ENCODE peak calls at places on chromosome 14, in five cellular contexts. One of them, this sample, is unnamed.

GRCh38 chr14:54676822-54677708 is 110.1 kb downstream of the SAMD4A start:
- DNase-seq in RWPE1: peak
- DNase-seq in heart right ventricle: no peak
- DNase-seq in GM06990: no peak
- DNase-seq in epithelial cell of esophagus: peak
- DNase-seq in this sample: no peak

GRCh38 chr14:90608925-90609324 is 207.3 kb downstream of the TTC7B start:
- DNase-seq in RWPE1: no peak
- DNase-seq in heart right ventricle: no peak
- DNase-seq in GM06990: no peak
- DNase-seq in epithelial cell of esophagus: no peak
- DNase-seq in this sample: no peak

GRCh38 chr14:103057028-103057371 is 349 bp downstream of the CDC42BPB start:
- DNase-seq in RWPE1: no peak
- DNase-seq in heart right ventricle: peak
- DNase-seq in GM06990: no peak
- DNase-seq in epithelial cell of esophagus: no peak
- DNase-seq in this sample: no peak

GRCh38 chr14:34257505-34257904 is 204.5 kb downstream of the SPTSSA start:
- DNase-seq in RWPE1: no peak
- DNase-seq in heart right ventricle: no peak
- DNase-seq in GM06990: no peak
- DNase-seq in epithelial cell of esophagus: peak
- DNase-seq in this sample: no peak

GRCh38 chr14:30949651-30950050 is 75.3 kb downstream of the COCH start:
- DNase-seq in RWPE1: no peak
- DNase-seq in heart right ventricle: no peak
- DNase-seq in GM06990: no peak
- DNase-seq in epithelial cell of esophagus: no peak
- DNase-seq in this sample: no peak

GRCh38 chr14:92937229-92937937 is 14.4 kb downstream of the CHGA start:
- DNase-seq in RWPE1: peak
- DNase-seq in heart right ventricle: no peak
- DNase-seq in GM06990: no peak
- DNase-seq in epithelial cell of esophagus: peak
- DNase-seq in this sample: no peak

GRCh38 chr14:60092516-60092915 is 793 bp downstream of the PCNX4 start:
- DNase-seq in RWPE1: peak
- DNase-seq in heart right ventricle: no peak
- DNase-seq in GM06990: peak
- DNase-seq in epithelial cell of esophagus: peak
- DNase-seq in this sample: no peak

GRCh38 chr14:103527408-103528157 is 1.4 kb upstream of the TRMT61A start:
- DNase-seq in RWPE1: no peak
- DNase-seq in heart right ventricle: peak
- DNase-seq in GM06990: peak
- DNase-seq in epithelial cell of esophagus: peak
- DNase-seq in this sample: no peak

GRCh38 chr14:60233251-60233650 is 15.8 kb upstream of the PPM1A start:
- DNase-seq in RWPE1: no peak
- DNase-seq in heart right ventricle: no peak
- DNase-seq in GM06990: no peak
- DNase-seq in epithelial cell of esophagus: no peak
- DNase-seq in this sample: no peak

GRCh38 chr14:90820958-90821357 is 4.7 kb upstream of the TTC7B start:
- DNase-seq in RWPE1: peak
- DNase-seq in heart right ventricle: no peak
- DNase-seq in GM06990: peak
- DNase-seq in epithelial cell of esophagus: peak
- DNase-seq in this sample: no peak

GRCh38 chr14:55130194-55130550 is 1.1 kb downstream of the LGALS3 start:
- DNase-seq in RWPE1: peak
- DNase-seq in heart right ventricle: no peak
- DNase-seq in GM06990: no peak
- DNase-seq in epithelial cell of esophagus: peak
- DNase-seq in this sample: no peak

GRCh38 chr14:91413547-91414474 is 3.8 kb downstream of the CCDC88C start:
- DNase-seq in RWPE1: peak
- DNase-seq in heart right ventricle: no peak
- DNase-seq in GM06990: no peak
- DNase-seq in epithelial cell of esophagus: peak
- DNase-seq in this sample: no peak

GRCh38 chr14:35365130-35366047 is 39.2 kb downstream of the NFKBIA start:
- DNase-seq in RWPE1: peak
- DNase-seq in heart right ventricle: no peak
- DNase-seq in GM06990: no peak
- DNase-seq in epithelial cell of esophagus: peak
- DNase-seq in this sample: no peak

GRCh38 chr14:105333613-105334364 is 19.2 kb downstream of the PACS2 start:
- DNase-seq in RWPE1: no peak
- DNase-seq in heart right ventricle: no peak
- DNase-seq in GM06990: no peak
- DNase-seq in epithelial cell of esophagus: no peak
- DNase-seq in this sample: no peak

GRCh38 chr14:74223016-74223415 is 16.2 kb upstream of the VSX2 start:
- DNase-seq in RWPE1: no peak
- DNase-seq in heart right ventricle: no peak
- DNase-seq in GM06990: no peak
- DNase-seq in epithelial cell of esophagus: no peak
- DNase-seq in this sample: no peak

GRCh38 chr14:104281768-104282301 is 143.4 kb downstream of the KIF26A start:
- DNase-seq in RWPE1: no peak
- DNase-seq in heart right ventricle: no peak
- DNase-seq in GM06990: no peak
- DNase-seq in epithelial cell of esophagus: no peak
- DNase-seq in this sample: peak

GRCh38 chr14:20631821-20632389 is 9.6 kb downstream of the OR6S1 start:
- DNase-seq in RWPE1: no peak
- DNase-seq in heart right ventricle: peak
- DNase-seq in GM06990: peak
- DNase-seq in epithelial cell of esophagus: peak
- DNase-seq in this sample: no peak

GRCh38 chr14:73762375-73762822 is 48.2 kb upstream of the PNMA1 start:
- DNase-seq in RWPE1: no peak
- DNase-seq in heart right ventricle: no peak
- DNase-seq in GM06990: peak
- DNase-seq in epithelial cell of esophagus: no peak
- DNase-seq in this sample: no peak

GRCh38 chr14:72608391-72609204 is 285.3 kb downstream of the DPF3 start:
- DNase-seq in RWPE1: peak
- DNase-seq in heart right ventricle: no peak
- DNase-seq in GM06990: no peak
- DNase-seq in epithelial cell of esophagus: peak
- DNase-seq in this sample: peak

GRCh38 chr14:55324812-55325211 is 53.6 kb downstream of the FBXO34 start:
- DNase-seq in RWPE1: no peak
- DNase-seq in heart right ventricle: no peak
- DNase-seq in GM06990: no peak
- DNase-seq in epithelial cell of esophagus: no peak
- DNase-seq in this sample: no peak

GRCh38 chr14:60233891-60234290 is 15.1 kb upstream of the PPM1A start:
- DNase-seq in RWPE1: no peak
- DNase-seq in heart right ventricle: no peak
- DNase-seq in GM06990: no peak
- DNase-seq in epithelial cell of esophagus: no peak
- DNase-seq in this sample: no peak

GRCh38 chr14:20986811-20987210 is 3.0 kb upstream of the METTL17 start:
- DNase-seq in RWPE1: peak
- DNase-seq in heart right ventricle: no peak
- DNase-seq in GM06990: no peak
- DNase-seq in epithelial cell of esophagus: peak
- DNase-seq in this sample: no peak

GRCh38 chr14:97290977-97291376 is 493.8 kb downstream of the VRK1 start:
- DNase-seq in RWPE1: no peak
- DNase-seq in heart right ventricle: no peak
- DNase-seq in GM06990: no peak
- DNase-seq in epithelial cell of esophagus: no peak
- DNase-seq in this sample: no peak

GRCh38 chr14:72633551-72633950 is 260.4 kb downstream of the DPF3 start:
- DNase-seq in RWPE1: no peak
- DNase-seq in heart right ventricle: no peak
- DNase-seq in GM06990: no peak
- DNase-seq in epithelial cell of esophagus: peak
- DNase-seq in this sample: no peak

GRCh38 chr14:63454863-63455622 is 88.1 kb downstream of the PPP2R5E start:
- DNase-seq in RWPE1: no peak
- DNase-seq in heart right ventricle: no peak
- DNase-seq in GM06990: no peak
- DNase-seq in epithelial cell of esophagus: no peak
- DNase-seq in this sample: no peak

GRCh38 chr14:91008759-91009409 is 51.6 kb downstream of the RPS6KA5 start:
- DNase-seq in RWPE1: no peak
- DNase-seq in heart right ventricle: no peak
- DNase-seq in GM06990: peak
- DNase-seq in epithelial cell of esophagus: peak
- DNase-seq in this sample: no peak

GRCh38 chr14:105324871-105325270 is 10.3 kb downstream of the PACS2 start:
- DNase-seq in RWPE1: no peak
- DNase-seq in heart right ventricle: no peak
- DNase-seq in GM06990: no peak
- DNase-seq in epithelial cell of esophagus: no peak
- DNase-seq in this sample: no peak

GRCh38 chr14:93946506-93947170 is 19.5 kb downstream of the FAM181A start:
- DNase-seq in RWPE1: peak
- DNase-seq in heart right ventricle: no peak
- DNase-seq in GM06990: no peak
- DNase-seq in epithelial cell of esophagus: peak
- DNase-seq in this sample: no peak

GRCh38 chr14:100679707-100680438 is 46.8 kb upstream of the DLK1 start:
- DNase-seq in RWPE1: no peak
- DNase-seq in heart right ventricle: peak
- DNase-seq in GM06990: no peak
- DNase-seq in epithelial cell of esophagus: no peak
- DNase-seq in this sample: no peak

GRCh38 chr14:70281938-70282337 is 77.5 kb downstream of the COX16 start:
- DNase-seq in RWPE1: no peak
- DNase-seq in heart right ventricle: no peak
- DNase-seq in GM06990: no peak
- DNase-seq in epithelial cell of esophagus: no peak
- DNase-seq in this sample: no peak

GRCh38 chr14:104227806-104228205 is 89.4 kb downstream of the KIF26A start:
- DNase-seq in RWPE1: no peak
- DNase-seq in heart right ventricle: no peak
- DNase-seq in GM06990: no peak
- DNase-seq in epithelial cell of esophagus: no peak
- DNase-seq in this sample: no peak

GRCh38 chr14:75298187-75298985 is 19.8 kb downstream of the FOS start:
- DNase-seq in RWPE1: peak
- DNase-seq in heart right ventricle: peak
- DNase-seq in GM06990: no peak
- DNase-seq in epithelial cell of esophagus: peak
- DNase-seq in this sample: no peak

GRCh38 chr14:66483322-66483721 is 2.8 kb upstream of the CCDC196 start:
- DNase-seq in RWPE1: peak
- DNase-seq in heart right ventricle: no peak
- DNase-seq in GM06990: no peak
- DNase-seq in epithelial cell of esophagus: peak
- DNase-seq in this sample: no peak

GRCh38 chr14:51889851-51890250 is 29.4 kb downstream of the GNG2 start:
- DNase-seq in RWPE1: no peak
- DNase-seq in heart right ventricle: no peak
- DNase-seq in GM06990: no peak
- DNase-seq in epithelial cell of esophagus: no peak
- DNase-seq in this sample: no peak

GRCh38 chr14:28102814-28103213 is 663.8 kb upstream of the FOXG1 start:
- DNase-seq in RWPE1: peak
- DNase-seq in heart right ventricle: no peak
- DNase-seq in GM06990: no peak
- DNase-seq in epithelial cell of esophagus: peak
- DNase-seq in this sample: no peak

GRCh38 chr14:36585100-36585499 is 2.7 kb upstream of the NKX2-8 start:
- DNase-seq in RWPE1: no peak
- DNase-seq in heart right ventricle: no peak
- DNase-seq in GM06990: no peak
- DNase-seq in epithelial cell of esophagus: no peak
- DNase-seq in this sample: no peak
- TF ChIP-seq CTCF in RWPE1: no peak
- TF ChIP-seq CTCF in heart right ventricle: no peak
- TF ChIP-seq CTCF in GM06990: no peak
- TF ChIP-seq CTCF in epithelial cell of esophagus: no peak
- TF ChIP-seq CTCF in this sample: no peak

GRCh38 chr14:37864861-37865718 is 269.7 kb downstream of the TTC6 start:
- DNase-seq in RWPE1: peak
- DNase-seq in heart right ventricle: no peak
- DNase-seq in GM06990: no peak
- DNase-seq in epithelial cell of esophagus: peak
- DNase-seq in this sample: no peak

GRCh38 chr14:37862263-37862662 is 266.8 kb downstream of the TTC6 start:
- DNase-seq in RWPE1: no peak
- DNase-seq in heart right ventricle: no peak
- DNase-seq in GM06990: no peak
- DNase-seq in epithelial cell of esophagus: no peak
- DNase-seq in this sample: no peak

GRCh38 chr14:37865719-37866549 is 270.5 kb downstream of the TTC6 start:
- DNase-seq in RWPE1: no peak
- DNase-seq in heart right ventricle: no peak
- DNase-seq in GM06990: no peak
- DNase-seq in epithelial cell of esophagus: no peak
- DNase-seq in this sample: no peak

GRCh38 chr14:37859177-37859576 is 263.7 kb downstream of the TTC6 start:
- DNase-seq in RWPE1: no peak
- DNase-seq in heart right ventricle: no peak
- DNase-seq in GM06990: no peak
- DNase-seq in epithelial cell of esophagus: no peak
- DNase-seq in this sample: no peak

GRCh38 chr14:37864128-37864527 is 268.7 kb downstream of the TTC6 start:
- DNase-seq in RWPE1: no peak
- DNase-seq in heart right ventricle: no peak
- DNase-seq in GM06990: no peak
- DNase-seq in epithelial cell of esophagus: no peak
- DNase-seq in this sample: no peak
- TF ChIP-seq CTCF in RWPE1: no peak
- TF ChIP-seq CTCF in heart right ventricle: no peak
- TF ChIP-seq CTCF in GM06990: no peak
- TF ChIP-seq CTCF in epithelial cell of esophagus: no peak
- TF ChIP-seq CTCF in this sample: no peak

DNA sequence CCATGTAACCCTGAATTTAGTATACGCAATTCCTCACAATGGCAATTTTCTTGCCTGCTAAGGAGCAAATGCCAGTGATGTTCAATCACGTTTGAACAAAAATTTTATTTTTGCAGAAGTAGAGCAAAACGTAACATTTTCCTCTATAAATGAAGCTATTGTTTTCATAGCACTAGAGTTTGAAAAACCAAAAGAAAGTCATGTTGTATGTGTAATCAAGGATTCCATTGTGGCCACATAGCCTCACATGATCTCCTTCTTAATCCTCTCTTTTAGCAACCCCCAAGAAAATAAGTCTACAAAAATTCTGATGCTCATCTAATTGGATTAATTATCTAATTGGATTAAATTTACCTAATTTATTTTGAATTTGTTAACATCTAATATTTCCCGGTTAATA is 1217.4 kb upstream of the FLRT2 start:
- DNase-seq in RWPE1: no peak
- DNase-seq in heart right ventricle: no peak
- DNase-seq in GM06990: no peak
- DNase-seq in epithelial cell of esophagus: no peak
- DNase-seq in this sample: no peak
- TF ChIP-seq CTCF in RWPE1: no peak
- TF ChIP-seq CTCF in heart right ventricle: no peak
- TF ChIP-seq CTCF in GM06990: no peak
- TF ChIP-seq CTCF in epithelial cell of esophagus: no peak
- TF ChIP-seq CTCF in this sample: no peak

GRCh38 chr14:53542692-53543091 is 389.6 kb upstream of the DDHD1 start:
- DNase-seq in RWPE1: no peak
- DNase-seq in heart right ventricle: no peak
- DNase-seq in GM06990: no peak
- DNase-seq in epithelial cell of esophagus: peak
- DNase-seq in this sample: no peak
- TF ChIP-seq CTCF in RWPE1: no peak
- TF ChIP-seq CTCF in heart right ventricle: no peak
- TF ChIP-seq CTCF in GM06990: no peak
- TF ChIP-seq CTCF in epithelial cell of esophagus: no peak
- TF ChIP-seq CTCF in this sample: no peak